ENCODE peak calls at places on chromosome 20, in nine cellular contexts. One of them, this sample, is unnamed.

GRCh38 chr20:49956689-49957443 is 20.7 kb downstream of the RNF114 start:
- DNase-seq in NCI-H524: no peak
- DNase-seq in SW480: no peak
- DNase-seq in NCI-H146: no peak
- DNase-seq in stimulated activated CD4-positive, alpha-beta T cell treated with anti-CD3 and anti-CD28 coated beads, TNF-alpha, amount 100 ng/mL, for 4 hours: no peak
- DNase-seq in naive B cell: no peak
- DNase-seq in GM18507: no peak
- DNase-seq in pons: peak
- DNase-seq in stimulated activated naive CD8-positive, alpha-beta T cell treated with anti-CD3 and anti-CD28 coated beads, Interleukin-15, amount 100 ng/mL, for 72 hours: no peak
- DNase-seq in this sample: no peak

GRCh38 chr20:9301129-9302072 is 213.0 kb upstream of the LAMP5 start:
- DNase-seq in NCI-H524: peak
- DNase-seq in SW480: no peak
- DNase-seq in NCI-H146: peak
- DNase-seq in stimulated activated CD4-positive, alpha-beta T cell treated with anti-CD3 and anti-CD28 coated beads, TNF-alpha, amount 100 ng/mL, for 4 hours: no peak
- DNase-seq in naive B cell: no peak
- DNase-seq in GM18507: no peak
- DNase-seq in pons: peak
- DNase-seq in stimulated activated naive CD8-positive, alpha-beta T cell treated with anti-CD3 and anti-CD28 coated beads, Interleukin-15, amount 100 ng/mL, for 72 hours: no peak
- DNase-seq in this sample: no peak

GRCh38 chr20:50189681-50190250 is 864 bp upstream of the CEBPB start:
- DNase-seq in NCI-H524: no peak
- DNase-seq in SW480: peak
- DNase-seq in NCI-H146: peak
- DNase-seq in stimulated activated CD4-positive, alpha-beta T cell treated with anti-CD3 and anti-CD28 coated beads, TNF-alpha, amount 100 ng/mL, for 4 hours: peak
- DNase-seq in naive B cell: no peak
- DNase-seq in GM18507: no peak
- DNase-seq in pons: no peak
- DNase-seq in stimulated activated naive CD8-positive, alpha-beta T cell treated with anti-CD3 and anti-CD28 coated beads, Interleukin-15, amount 100 ng/mL, for 72 hours: no peak
- DNase-seq in this sample: no peak

GRCh38 chr20:4844766-4845465 is 123.2 kb downstream of the PRND start:
- DNase-seq in NCI-H524: no peak
- DNase-seq in SW480: no peak
- DNase-seq in NCI-H146: no peak
- DNase-seq in stimulated activated CD4-positive, alpha-beta T cell treated with anti-CD3 and anti-CD28 coated beads, TNF-alpha, amount 100 ng/mL, for 4 hours: no peak
- DNase-seq in naive B cell: no peak
- DNase-seq in GM18507: no peak
- DNase-seq in pons: no peak
- DNase-seq in stimulated activated naive CD8-positive, alpha-beta T cell treated with anti-CD3 and anti-CD28 coated beads, Interleukin-15, amount 100 ng/mL, for 72 hours: no peak
- DNase-seq in this sample: peak

GRCh38 chr20:61891476-61891875 is 174.2 kb downstream of the TAF4 start:
- DNase-seq in NCI-H524: no peak
- DNase-seq in SW480: no peak
- DNase-seq in NCI-H146: no peak
- DNase-seq in stimulated activated CD4-positive, alpha-beta T cell treated with anti-CD3 and anti-CD28 coated beads, TNF-alpha, amount 100 ng/mL, for 4 hours: no peak
- DNase-seq in naive B cell: no peak
- DNase-seq in GM18507: no peak
- DNase-seq in pons: no peak
- DNase-seq in stimulated activated naive CD8-positive, alpha-beta T cell treated with anti-CD3 and anti-CD28 coated beads, Interleukin-15, amount 100 ng/mL, for 72 hours: no peak
- DNase-seq in this sample: no peak

GRCh38 chr20:23533161-23533560 is 35.1 kb downstream of the CST9L start:
- DNase-seq in NCI-H524: no peak
- DNase-seq in SW480: no peak
- DNase-seq in NCI-H146: no peak
- DNase-seq in stimulated activated CD4-positive, alpha-beta T cell treated with anti-CD3 and anti-CD28 coated beads, TNF-alpha, amount 100 ng/mL, for 4 hours: no peak
- DNase-seq in naive B cell: no peak
- DNase-seq in GM18507: no peak
- DNase-seq in pons: no peak
- DNase-seq in stimulated activated naive CD8-positive, alpha-beta T cell treated with anti-CD3 and anti-CD28 coated beads, Interleukin-15, amount 100 ng/mL, for 72 hours: no peak
- DNase-seq in this sample: no peak

GRCh38 chr20:8020314-8021079 is 936 bp upstream of the TMX4 start:
- DNase-seq in NCI-H524: no peak
- DNase-seq in SW480: peak
- DNase-seq in NCI-H146: peak
- DNase-seq in stimulated activated CD4-positive, alpha-beta T cell treated with anti-CD3 and anti-CD28 coated beads, TNF-alpha, amount 100 ng/mL, for 4 hours: no peak
- DNase-seq in naive B cell: peak
- DNase-seq in GM18507: peak
- DNase-seq in pons: peak
- DNase-seq in stimulated activated naive CD8-positive, alpha-beta T cell treated with anti-CD3 and anti-CD28 coated beads, Interleukin-15, amount 100 ng/mL, for 72 hours: peak
- DNase-seq in this sample: peak

GRCh38 chr20:44942264-44942973 is 17.8 kb downstream of the TOMM34 start:
- DNase-seq in NCI-H524: no peak
- DNase-seq in SW480: no peak
- DNase-seq in NCI-H146: no peak
- DNase-seq in stimulated activated CD4-positive, alpha-beta T cell treated with anti-CD3 and anti-CD28 coated beads, TNF-alpha, amount 100 ng/mL, for 4 hours: no peak
- DNase-seq in naive B cell: no peak
- DNase-seq in GM18507: no peak
- DNase-seq in pons: no peak
- DNase-seq in stimulated activated naive CD8-positive, alpha-beta T cell treated with anti-CD3 and anti-CD28 coated beads, Interleukin-15, amount 100 ng/mL, for 72 hours: no peak
- DNase-seq in this sample: no peak

GRCh38 chr20:20480689-20481088 is 112.8 kb downstream of the INSM1 start:
- DNase-seq in NCI-H524: no peak
- DNase-seq in SW480: no peak
- DNase-seq in NCI-H146: no peak
- DNase-seq in stimulated activated CD4-positive, alpha-beta T cell treated with anti-CD3 and anti-CD28 coated beads, TNF-alpha, amount 100 ng/mL, for 4 hours: no peak
- DNase-seq in naive B cell: no peak
- DNase-seq in GM18507: no peak
- DNase-seq in pons: no peak
- DNase-seq in stimulated activated naive CD8-positive, alpha-beta T cell treated with anti-CD3 and anti-CD28 coated beads, Interleukin-15, amount 100 ng/mL, for 72 hours: no peak
- DNase-seq in this sample: no peak

GRCh38 chr20:62796699-62797491 is 622 bp downstream of the MRGBP start:
- DNase-seq in NCI-H524: no peak
- DNase-seq in SW480: no peak
- DNase-seq in NCI-H146: no peak
- DNase-seq in stimulated activated CD4-positive, alpha-beta T cell treated with anti-CD3 and anti-CD28 coated beads, TNF-alpha, amount 100 ng/mL, for 4 hours: no peak
- DNase-seq in naive B cell: no peak
- DNase-seq in GM18507: no peak
- DNase-seq in pons: no peak
- DNase-seq in stimulated activated naive CD8-positive, alpha-beta T cell treated with anti-CD3 and anti-CD28 coated beads, Interleukin-15, amount 100 ng/mL, for 72 hours: no peak
- DNase-seq in this sample: no peak

GRCh38 chr20:10633708-10634107 is 40.1 kb downstream of the JAG1 start:
- DNase-seq in NCI-H524: no peak
- DNase-seq in SW480: no peak
- DNase-seq in NCI-H146: no peak
- DNase-seq in stimulated activated CD4-positive, alpha-beta T cell treated with anti-CD3 and anti-CD28 coated beads, TNF-alpha, amount 100 ng/mL, for 4 hours: no peak
- DNase-seq in naive B cell: peak
- DNase-seq in GM18507: no peak
- DNase-seq in pons: no peak
- DNase-seq in stimulated activated naive CD8-positive, alpha-beta T cell treated with anti-CD3 and anti-CD28 coated beads, Interleukin-15, amount 100 ng/mL, for 72 hours: no peak
- DNase-seq in this sample: no peak

GRCh38 chr20:46312075-46312944 is 4.0 kb upstream of the CDH22 start:
- DNase-seq in NCI-H524: peak
- DNase-seq in SW480: no peak
- DNase-seq in NCI-H146: peak
- DNase-seq in stimulated activated CD4-positive, alpha-beta T cell treated with anti-CD3 and anti-CD28 coated beads, TNF-alpha, amount 100 ng/mL, for 4 hours: no peak
- DNase-seq in naive B cell: no peak
- DNase-seq in GM18507: no peak
- DNase-seq in pons: no peak
- DNase-seq in stimulated activated naive CD8-positive, alpha-beta T cell treated with anti-CD3 and anti-CD28 coated beads, Interleukin-15, amount 100 ng/mL, for 72 hours: no peak
- DNase-seq in this sample: no peak

GRCh38 chr20:18276821-18277220 is 11.5 kb upstream of the ZNF133 start:
- DNase-seq in NCI-H524: peak
- DNase-seq in SW480: peak
- DNase-seq in NCI-H146: peak
- DNase-seq in stimulated activated CD4-positive, alpha-beta T cell treated with anti-CD3 and anti-CD28 coated beads, TNF-alpha, amount 100 ng/mL, for 4 hours: no peak
- DNase-seq in naive B cell: peak
- DNase-seq in GM18507: peak
- DNase-seq in pons: peak
- DNase-seq in stimulated activated naive CD8-positive, alpha-beta T cell treated with anti-CD3 and anti-CD28 coated beads, Interleukin-15, amount 100 ng/mL, for 72 hours: peak
- DNase-seq in this sample: peak

This sample was measured in AML-193.